ENCODE peak calls at places on chromosomes 16 and 17, in six cellular contexts. G is uterus, A is upper lobe of left lung, Q is hepatocyte, Y is RWPE1, K is psoas muscle. X is an unnamed sample.

GRCh38 chr17:76940738-76941350 is 72.6 kb downstream of the MGAT5B start:
- DNase-seq in G (no peak), A (no peak), Q (no peak), Y (no peak), K (no peak), X (no peak)

GRCh38 chr16:4425378-4426020 is at the start of gene DNAJA3:
- DNase-seq in G (peak), A (peak), Q (peak), Y (peak), K (peak), X (peak)

GRCh38 chr16:525520-526180 is 1.9 kb upstream of the CAPN15 start:
- DNase-seq in G (no peak), A (no peak), Q (peak), Y (peak), K (no peak), X (no peak)

GRCh38 chr16:3961449-3961849 is 80.9 kb upstream of the CREBBP start:
- DNase-seq in G (peak), A (no peak), Q (no peak), Y (no peak), K (no peak), X (no peak)

GRCh38 chr16:78650675-78651074 is 551.2 kb downstream of the WWOX start:
- DNase-seq in G (no peak), A (no peak), Q (no peak), Y (no peak), K (no peak), X (no peak)

GRCh38 chr17:75822119-75822799 is 21.9 kb downstream of the UNC13D start:
- DNase-seq in G (peak), A (no peak), Q (no peak), Y (no peak), K (no peak), X (no peak)

GRCh38 chr17:48123111-48123510 is 15.5 kb downstream of the SNX11 start:
- DNase-seq in G (no peak), A (no peak), Q (no peak), Y (no peak), K (no peak), X (no peak)

GRCh38 chr17:8794636-8795035 is 4.5 kb downstream of the MFSD6L start:
- DNase-seq in G (no peak), A (no peak), Q (no peak), Y (no peak), K (no peak), X (no peak)

GRCh38 chr16:2985893-2986355 is 5.7 kb upstream of the PKMYT1 start:
- DNase-seq in G (no peak), A (peak), Q (no peak), Y (no peak), K (no peak), X (no peak)

GRCh38 chr17:1515640-1516402 is 591 bp downstream of the INPP5K start:
- DNase-seq in G (peak), A (no peak), Q (peak), Y (peak), K (no peak), X (no peak)

GRCh38 chr17:3960764-3961163 is 3.5 kb downstream of the ATP2A3 start:
- DNase-seq in G (no peak), A (no peak), Q (no peak), Y (no peak), K (peak), X (no peak)

GRCh38 chr17:75517277-75517865 is 1.0 kb downstream of the TSEN54 start:
- DNase-seq in G (no peak), A (no peak), Q (no peak), Y (no peak), K (no peak), X (no peak)

GRCh38 chr16:11619327-11619851 is 32.7 kb upstream of the LITAF start:
- DNase-seq in G (no peak), A (no peak), Q (no peak), Y (no peak), K (no peak), X (no peak)

GRCh38 chr16:17397499-17397891 is 73.3 kb downstream of the XYLT1 start:
- DNase-seq in G (no peak), A (no peak), Q (peak), Y (no peak), K (no peak), X (no peak)

GRCh38 chr16:66079671-66080070 is 286.8 kb upstream of the CDH5 start:
- DNase-seq in G (no peak), A (no peak), Q (no peak), Y (no peak), K (no peak), X (no peak)

GRCh38 chr17:43740541-43740940 is 18.1 kb downstream of the SOST start:
- DNase-seq in G (no peak), A (no peak), Q (no peak), Y (no peak), K (no peak), X (no peak)

GRCh38 chr17:80242505-80242904 is 18.1 kb upstream of the RNF213 start:
- DNase-seq in G (no peak), A (no peak), Q (no peak), Y (no peak), K (no peak), X (no peak)

GRCh38 chr16:75742424-75743047 is 16.2 kb upstream of the CPHXL start:
- DNase-seq in G (no peak), A (no peak), Q (no peak), Y (no peak), K (no peak), X (no peak)

GRCh38 chr16:17270683-17271109 is 200.1 kb downstream of the XYLT1 start:
- DNase-seq in G (no peak), A (no peak), Q (no peak), Y (no peak), K (no peak), X (no peak)

GRCh38 chr17:48043171-48043570 is 5.0 kb upstream of the NFE2L1 start:
- DNase-seq in G (no peak), A (no peak), Q (no peak), Y (no peak), K (no peak), X (no peak)

GRCh38 chr16:26651464-26651863 is 415.3 kb upstream of the C16orf82 start:
- DNase-seq in G (no peak), A (no peak), Q (no peak), Y (no peak), K (no peak), X (no peak)

GRCh38 chr16:81541314-81541713 is 96.7 kb downstream of the CMIP start:
- DNase-seq in G (no peak), A (no peak), Q (no peak), Y (no peak), K (no peak), X (no peak)

GRCh38 chr17:36657763-36658490 is 56.5 kb downstream of the MRM1 start:
- DNase-seq in G (peak), A (peak), Q (peak), Y (no peak), K (no peak), X (no peak)

GRCh38 chr16:6916946-6917345 is 415.7 kb upstream of the RBFOX1 start:
- DNase-seq in G (no peak), A (no peak), Q (no peak), Y (no peak), K (no peak), X (no peak)

GRCh38 chr16:81035975-81036750 is 521 bp downstream of the ATMIN start:
- DNase-seq in G (no peak), A (peak), Q (peak), Y (peak), K (peak), X (no peak)

GRCh38 chr17:45432405-45433113 is at the start of gene ARHGAP27:
- DNase-seq in G (no peak), A (peak), Q (peak), Y (peak), K (peak), X (no peak)

GRCh38 chr17:11618861-11619566 is 20.7 kb downstream of the DNAH9 start:
- DNase-seq in G (peak), A (no peak), Q (peak), Y (peak), K (no peak), X (no peak)

GRCh38 chr16:1979271-1980025 is 1.8 kb downstream of the NOXO1 start:
- DNase-seq in G (no peak), A (peak), Q (peak), Y (peak), K (no peak), X (no peak)

GRCh38 chr17:35577826-35578194 is 561 bp downstream of the PEX12 start:
- DNase-seq in G (no peak), A (no peak), Q (peak), Y (no peak), K (no peak), X (no peak)

GRCh38 chr17:70119961-70120360 is 44.9 kb downstream of the KCNJ16 start:
- DNase-seq in G (no peak), A (no peak), Q (no peak), Y (no peak), K (no peak), X (no peak)

GRCh38 chr17:66602659-66603363 is 232.1 kb upstream of the CACNG5 start:
- DNase-seq in G (peak), A (no peak), Q (no peak), Y (no peak), K (no peak), X (no peak)

GRCh38 chr17:2054262-2054739 is 602 bp upstream of the HIC1 start:
- DNase-seq in G (peak), A (no peak), Q (no peak), Y (no peak), K (no peak), X (no peak)

GRCh38 chr16:2278956-2279800 is 11.3 kb upstream of the RNPS1 start:
- DNase-seq in G (no peak), A (no peak), Q (no peak), Y (no peak), K (no peak), X (no peak)

GRCh38 chr17:69501591-69502468 is 87.3 kb downstream of the MAP2K6 start:
- DNase-seq in G (peak), A (no peak), Q (peak), Y (no peak), K (peak), X (no peak)

GRCh38 chr16:11977206-11978041 is 890 bp downstream of the SNX29 start:
- DNase-seq in G (peak), A (no peak), Q (peak), Y (peak), K (peak), X (no peak)

GRCh38 chr17:66369830-66370229 is 67.4 kb downstream of the PRKCA start:
- DNase-seq in G (no peak), A (no peak), Q (no peak), Y (no peak), K (no peak), X (no peak)

GRCh38 chr16:87930456-87930855 is 5.9 kb downstream of the CA5A start:
- DNase-seq in G (no peak), A (no peak), Q (no peak), Y (no peak), K (no peak), X (no peak)

GRCh38 chr17:83101805-83102480 is 22.5 kb downstream of the METRNL start:
- DNase-seq in G (no peak), A (peak), Q (peak), Y (peak), K (peak), X (no peak)
- H3K27ac ChIP-seq in G (peak), A (peak), Q (peak), Y (peak), K (peak), X (no peak)

DNA sequence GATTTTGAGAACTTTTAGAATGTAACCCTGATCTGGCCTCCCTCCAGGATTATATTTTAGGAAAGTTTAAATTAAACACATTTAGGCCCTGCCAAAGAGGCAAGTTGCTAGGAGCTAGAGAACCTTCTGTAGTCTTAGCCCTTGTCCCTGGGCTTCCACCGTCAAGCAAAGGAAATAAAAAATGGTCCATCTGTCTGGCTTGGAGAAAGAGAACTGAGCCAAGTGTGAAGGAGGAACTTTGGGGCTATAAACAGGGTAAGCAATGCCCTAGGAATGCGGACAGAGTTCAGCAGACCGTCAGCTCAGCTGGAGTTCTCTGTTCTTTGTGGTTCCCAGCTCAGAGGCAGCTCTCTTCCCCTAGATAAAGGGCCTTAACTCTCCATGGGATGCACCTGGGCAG is 29.6 kb downstream of the RCVRN start:
- DNase-seq in G (peak), A (no peak), Q (peak), Y (no peak), K (no peak), X (no peak)
- H3K27ac ChIP-seq in G (peak), A (no peak), Q (no peak), Y (no peak), K (no peak), X (no peak)

DNA sequence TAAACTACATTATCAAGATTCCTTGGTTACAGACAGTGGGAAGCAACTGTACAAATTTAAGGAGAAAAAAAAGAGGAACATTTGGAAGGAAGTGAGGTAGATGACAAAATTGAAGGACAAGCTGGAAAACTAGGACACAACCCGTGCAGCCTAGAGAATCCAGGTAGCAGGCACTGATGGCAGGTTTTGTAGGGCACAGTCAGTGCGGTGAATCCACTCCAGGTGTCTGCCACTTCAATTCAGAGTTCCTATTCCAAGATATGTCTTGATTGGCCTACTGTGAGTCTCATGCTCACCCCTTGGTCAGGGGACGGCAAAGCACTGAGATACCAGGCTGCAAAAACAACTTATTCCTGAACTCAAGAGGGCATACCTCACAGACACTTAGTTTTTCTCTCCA is 37.8 kb downstream of the TNRC6C start:
- DNase-seq in G (no peak), A (no peak), Q (no peak), Y (no peak), K (no peak), X (no peak)
- H3K27ac ChIP-seq in G (no peak), A (no peak), Q (no peak), Y (no peak), K (peak), X (no peak)

GRCh38 chr17:63701477-63702222 is 1.7 kb upstream of the LIMD2 start:
- DNase-seq in G (no peak), A (peak), Q (no peak), Y (no peak), K (no peak), X (no peak)
- H3K27ac ChIP-seq in G (peak), A (peak), Q (no peak), Y (peak), K (peak), X (no peak)

DNA sequence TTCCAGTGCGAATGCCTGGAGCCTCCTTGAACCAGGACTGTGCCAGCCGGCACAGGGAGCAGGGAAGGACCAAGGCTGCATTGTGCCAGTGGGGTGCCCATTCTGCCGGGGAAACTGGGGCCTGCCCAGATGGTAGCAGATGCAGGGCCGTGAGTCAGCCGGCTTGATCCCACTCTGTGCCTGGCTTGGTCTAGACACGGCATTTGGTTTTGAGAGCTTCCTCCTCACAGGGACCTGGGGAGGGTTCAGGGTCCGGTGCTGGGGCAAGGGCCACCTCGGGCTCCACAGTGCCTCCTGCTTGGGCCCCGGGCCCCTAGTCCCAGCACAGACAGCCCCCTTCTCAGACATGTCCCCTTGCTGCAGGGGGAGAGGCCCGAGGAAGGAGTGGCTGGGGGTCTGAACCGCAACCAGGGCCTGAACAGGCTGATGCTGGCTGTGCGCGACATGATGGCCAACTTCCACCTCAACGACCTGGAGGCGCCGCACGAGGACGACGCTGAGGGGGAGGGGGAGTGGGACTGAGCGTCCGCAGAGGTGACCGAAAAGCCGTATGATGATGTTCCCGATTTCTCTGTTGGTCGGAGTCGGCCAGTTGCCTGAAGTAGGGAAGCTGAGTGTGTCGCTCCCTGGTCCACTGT is 7.8 kb upstream of the MC1R start:
- DNase-seq in G (no peak), A (peak), Q (no peak), Y (no peak), K (no peak), X (no peak)
- H3K27ac ChIP-seq in G (no peak), A (no peak), Q (no peak), Y (peak), K (no peak), X (peak)

GRCh38 chr17:31697838-31698237 is 161.2 kb downstream of the COPRS start:
- DNase-seq in G (no peak), A (no peak), Q (no peak), Y (no peak), K (no peak), X (no peak)
- H3K27ac ChIP-seq in G (no peak), A (no peak), Q (no peak), Y (no peak), K (no peak), X (no peak)

GRCh38 chr17:20074489-20074888 is 65.3 kb downstream of the SPECC1 start:
- DNase-seq in G (no peak), A (no peak), Q (no peak), Y (no peak), K (no peak), X (no peak)
- H3K27ac ChIP-seq in G (peak), A (no peak), Q (no peak), Y (no peak), K (no peak), X (peak)

GRCh38 chr17:38510424-38511125 is 82.3 kb downstream of the ARHGAP23 start:
- DNase-seq in G (no peak), A (peak), Q (peak), Y (no peak), K (no peak), X (no peak)

GRCh38 chr17:38511126-38512108 is 83.2 kb downstream of the ARHGAP23 start:
- DNase-seq in G (peak), A (no peak), Q (no peak), Y (peak), K (no peak), X (no peak)

GRCh38 chr17:38508570-38508950 is 80.3 kb downstream of the ARHGAP23 start:
- DNase-seq in G (no peak), A (no peak), Q (no peak), Y (no peak), K (no peak), X (no peak)

GRCh38 chr17:38509008-38509771 is 80.9 kb downstream of the ARHGAP23 start:
- DNase-seq in G (peak), A (no peak), Q (peak), Y (peak), K (peak), X (peak)

GRCh38 chr17:38509772-38510423 is 81.6 kb downstream of the ARHGAP23 start:
- DNase-seq in G (no peak), A (peak), Q (peak), Y (no peak), K (peak), X (no peak)
- H3K27ac ChIP-seq in G (no peak), A (no peak), Q (no peak), Y (peak), K (no peak), X (peak)

DNA sequence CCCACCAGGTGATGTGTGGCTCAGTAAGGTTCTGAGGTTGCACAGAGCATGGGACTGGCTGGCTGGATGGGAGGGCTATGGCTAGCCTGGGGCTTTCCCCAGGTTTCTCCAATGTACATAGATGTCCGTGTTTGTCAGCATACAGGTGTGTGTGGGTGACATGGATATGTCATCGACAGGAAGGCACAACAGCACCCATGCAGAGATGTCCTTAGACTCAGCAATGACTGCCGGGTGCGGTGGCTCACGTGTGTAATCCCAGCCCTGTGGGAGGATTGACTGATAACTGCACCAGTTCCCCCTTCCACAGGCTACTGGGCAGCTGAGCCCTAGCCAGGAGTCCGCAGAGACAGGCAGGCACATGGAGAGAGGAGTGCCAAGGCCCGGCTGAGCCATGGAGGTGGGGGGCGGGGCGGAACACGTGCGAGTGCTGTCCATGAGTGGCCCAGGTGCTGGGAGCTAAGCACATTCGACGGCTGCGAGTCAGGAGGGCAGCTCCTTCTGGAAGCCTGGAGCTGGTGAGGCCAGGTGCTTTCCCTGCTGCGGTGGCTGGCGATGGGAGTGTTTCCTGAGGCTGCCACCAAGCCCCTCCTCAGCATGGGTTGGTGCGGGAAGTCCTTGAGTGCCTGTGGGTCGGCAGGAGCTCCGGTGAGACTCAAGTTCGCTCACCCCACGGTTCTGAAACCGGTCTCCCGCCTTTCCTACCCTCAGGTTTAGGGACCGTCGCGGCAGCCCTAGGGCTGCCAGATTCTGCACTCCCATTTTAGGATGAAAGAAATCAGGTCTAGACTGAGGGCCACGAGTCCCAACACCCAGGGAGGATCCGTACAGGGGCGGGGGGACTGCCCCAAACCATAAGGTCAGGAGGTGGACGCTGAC is 858 bp upstream of the ASPSCR1 start:
- DNase-seq in G (no peak), A (peak), Q (peak), Y (no peak), K (peak), X (no peak)
- H3K27ac ChIP-seq in G (peak), A (peak), Q (peak), Y (peak), K (peak), X (peak)

GRCh38 chr17:30104575-30105339 is 11.9 kb upstream of the NSRP1 start:
- DNase-seq in G (peak), A (no peak), Q (peak), Y (peak), K (peak), X (peak)
- H3K27ac ChIP-seq in G (peak), A (peak), Q (peak), Y (no peak), K (no peak), X (peak)

X was measured in substantia nigra.